ENCODE peak calls at places on chromosomes 3 and 15, in five cellular contexts. G is A549, Y is fibroblast of lung, D is testis, Q is upper lobe of right lung. W is an unnamed sample.

GRCh38 chr3:23805881-23806321 is at the start of gene UBE2E1:
- DNase-seq in G (peak; percentile 58), Y (peak; percentile 70), D (peak; percentile 78), Q (peak; percentile 87), W (peak; percentile 77)

GRCh38 chr3:28328188-28329151 is 20.1 kb upstream of the ZCWPW2 start:
- DNase-seq in G (no peak), Y (peak; percentile 7), D (no peak), Q (no peak), W (no peak)

GRCh38 chr3:102106421-102107097 is 257.2 kb downstream of the NFKBIZ start:
- DNase-seq in G (no peak), Y (peak; percentile 53), D (no peak), Q (no peak), W (no peak)

GRCh38 chr3:141485578-141486415 is 1.0 kb upstream of the RASA2 start:
- DNase-seq in G (peak; percentile 31), Y (peak; percentile 88), D (no peak), Q (no peak), W (no peak)

GRCh38 chr3:138070006-138070405 is 45.4 kb downstream of the DZIP1L start:
- DNase-seq in G (no peak), Y (no peak), D (no peak), Q (no peak), W (peak; percentile 68)

GRCh38 chr15:71577071-71577470 is 233.3 kb upstream of the NR2E3 start:
- DNase-seq in G (no peak), Y (no peak), D (no peak), Q (no peak), W (no peak)

GRCh38 chr3:189169728-189170127 is 2.0 kb upstream of the TPRG1 start:
- DNase-seq in G (no peak), Y (no peak), D (no peak), Q (no peak), W (no peak)

GRCh38 chr15:95394186-95395067 is 936.1 kb upstream of the NR2F2 start:
- DNase-seq in G (no peak), Y (peak; percentile 70), D (no peak), Q (no peak), W (no peak)

GRCh38 chr3:52779411-52780297 is 2.3 kb downstream of the ITIH1 start:
- DNase-seq in G (no peak), Y (no peak), D (no peak), Q (peak; percentile 45), W (no peak)

GRCh38 chr15:31276596-31277298 is 49.9 kb upstream of the KLF13 start:
- DNase-seq in G (no peak), Y (no peak), D (peak; percentile 7), Q (no peak), W (no peak)

GRCh38 chr3:196633658-196634151 is 5.8 kb upstream of the NRROS start:
- DNase-seq in G (no peak), Y (no peak), D (no peak), Q (no peak), W (no peak)

GRCh38 chr15:90869601-90870353 is 1.4 kb downstream of the FURIN start:
- DNase-seq in G (no peak), Y (peak; percentile 95), D (peak; percentile 48), Q (peak; percentile 90), W (peak; percentile 81)

GRCh38 chr3:177563381-177563780 is 366.1 kb upstream of the TBL1XR1 start:
- DNase-seq in G (no peak), Y (peak; percentile 35), D (no peak), Q (no peak), W (no peak)

GRCh38 chr15:41115652-41116115 is 396 bp downstream of the INO80 start:
- DNase-seq in G (peak; percentile 30), Y (peak; percentile 59), D (peak; percentile 81), Q (peak; percentile 90), W (peak; percentile 67)

GRCh38 chr15:95025924-95026728 is 794.8 kb downstream of the MCTP2 start:
- DNase-seq in G (peak; percentile 6), Y (peak; percentile 39), D (peak; percentile 49), Q (no peak), W (peak; percentile 9)

GRCh38 chr15:34038404-34039179 is 412 bp downstream of the AVEN start:
- DNase-seq in G (peak; percentile 62), Y (peak; percentile 80), D (peak; percentile 89), Q (peak; percentile 91), W (peak; percentile 81)
- H3K27ac ChIP-seq in G (peak overlapping the region; percentile 98), Y (peak overlapping the region; percentile 84), D (peak overlapping the region; percentile 98), Q (peak overlapping the region; percentile 89), W (peak overlapping the region; percentile 76)

GRCh38 chr3:34449305-34449704 is 650.9 kb downstream of the PDCD6IP start:
- DNase-seq in G (no peak), Y (no peak), D (no peak), Q (no peak), W (no peak)
- H3K9me3 ChIP-seq in G (no peaks in the 10 kb centered on the region), Y (no peaks in the 10 kb centered on the region), D (no peaks in the 10 kb centered on the region), Q (peaks cover 1% of the 10 kb centered on the region), W (no peaks in the 10 kb centered on the region)

GRCh38 chr3:150255416-150255815 is 152.7 kb upstream of the TSC22D2 start:
- DNase-seq in G (no peak), Y (no peak), D (peak; percentile 51), Q (no peak), W (peak; percentile 83)

GRCh38 chr3:150252462-150252861 is 155.6 kb upstream of the TSC22D2 start:
- DNase-seq in G (no peak), Y (peak; percentile 35), D (no peak), Q (no peak), W (peak; percentile 13)

GRCh38 chr3:150253622-150254021 is 154.5 kb upstream of the TSC22D2 start:
- DNase-seq in G (no peak), Y (no peak), D (no peak), Q (no peak), W (peak; percentile 47)

GRCh38 chr3:150256336-150256735 is 151.8 kb upstream of the TSC22D2 start:
- DNase-seq in G (no peak), Y (peak; percentile 85), D (no peak), Q (no peak), W (no peak)

GRCh38 chr3:150254199-150254786 is 153.8 kb upstream of the TSC22D2 start:
- DNase-seq in G (no peak), Y (peak; percentile 39), D (no peak), Q (no peak), W (no peak)
- H3K27ac ChIP-seq in G (no peak overlapping the region), Y (no peak overlapping the region), D (no peak overlapping the region), Q (no peak overlapping the region), W (peak overlapping the region; percentile 85)

GRCh38 chr3:156873906-156874305 is 47.8 kb downstream of the LEKR1 start:
- DNase-seq in G (no peak), Y (no peak), D (no peak), Q (no peak), W (no peak)
- H3K9me3 ChIP-seq in G (peaks cover 49% of the 10 kb centered on the region), Y (no peaks in the 10 kb centered on the region), D (no peaks in the 10 kb centered on the region), Q (peaks cover 21% of the 10 kb centered on the region), W (no peaks in the 10 kb centered on the region)

GRCh38 chr15:74854453-74854852 is 11.5 kb upstream of the ULK3 start:
- DNase-seq in G (no peak), Y (no peak), D (no peak), Q (no peak), W (no peak)
- H3K27ac ChIP-seq in G (no peak overlapping the region), Y (no peak overlapping the region), D (no peak overlapping the region), Q (no peak overlapping the region), W (no peak overlapping the region)